ENCODE peak calls at places on chromosomes 13 and 19, in four cellular contexts. Q is transverse colon, H is cardiac muscle cell, X is upper lobe of right lung. F is an unnamed sample. For H3K4me1, the result is how much of the 10 kb centered on the place peaks cover.

GRCh38 chr13:73187106-73187505 is 128.3 kb downstream of the KLF5 start:
- DNase-seq in Q (no peak), H (no peak), X (no peak), F (no peak)

GRCh38 chr19:30029721-30030510 is 87.9 kb downstream of the URI1 start:
- DNase-seq in H (no peak), X (no peak), Q (no peak), F (no peak)

GRCh38 chr13:46211521-46212351 is at the start of gene LRRC63:
- DNase-seq in Q (peak), H (peak), X (peak), F (peak)

GRCh38 chr19:46287585-46287984 is 9.3 kb upstream of the HIF3A start:
- DNase-seq in Q (no peak), H (no peak), X (no peak), F (no peak)

GRCh38 chr13:29676535-29676934 is 81.0 kb upstream of the SLC7A1 start:
- DNase-seq in X (no peak), Q (no peak), H (peak), F (no peak)

GRCh38 chr13:97883356-97883755 is 70.1 kb upstream of the IPO5 start:
- DNase-seq in X (no peak), H (no peak), Q (no peak), F (no peak)

GRCh38 chr19:13099073-13099999 is 3.3 kb downstream of the LYL1 start:
- DNase-seq in X (peak), H (no peak), Q (peak), F (no peak)

GRCh38 chr13:41765813-41766212 is 195.1 kb downstream of the VWA8 start:
- DNase-seq in H (no peak), Q (no peak), X (no peak), F (no peak)

GRCh38 chr19:4803736-4804695 is 12.5 kb downstream of the FEM1A start:
- DNase-seq in Q (peak), H (peak), X (peak), F (no peak)

GRCh38 chr19:12669272-12670158 is 2.9 kb downstream of the WDR83 start:
- DNase-seq in X (peak), Q (peak), H (peak), F (peak)

GRCh38 chr19:2355168-2356035 is 4.7 kb upstream of the TMPRSS9 start:
- DNase-seq in X (no peak), Q (no peak), H (no peak), F (no peak)

GRCh38 chr19:29675120-29675649 is 9.9 kb downstream of the PLEKHF1 start:
- DNase-seq in X (peak), Q (no peak), H (no peak), F (no peak)

GRCh38 chr13:26422036-26422435 is 135.4 kb upstream of the WASF3 start:
- DNase-seq in Q (no peak), H (no peak), X (no peak), F (no peak)

GRCh38 chr19:34480971-34481821 is at the start of gene WTIP:
- DNase-seq in Q (peak), H (peak), X (peak), F (peak)

GRCh38 chr19:45667620-45668341 is at the start of gene GIPR:
- DNase-seq in H (peak), X (peak), Q (peak), F (no peak)

GRCh38 chr19:17703823-17704463 is 15.3 kb upstream of the MAP1S start:
- DNase-seq in H (peak), X (peak), Q (peak), F (peak)

GRCh38 chr19:47613165-47614146 is 4.5 kb downstream of the BICRA start:
- DNase-seq in Q (no peak), H (peak), X (no peak), F (no peak)

GRCh38 chr13:23140492-23140891 is 40.3 kb upstream of the SGCG start:
- DNase-seq in H (no peak), X (no peak), Q (no peak), F (no peak)

GRCh38 chr19:47776568-47776967 is 1.9 kb upstream of the SELENOW start:
- DNase-seq in Q (no peak), X (no peak), H (no peak), F (no peak)

GRCh38 chr13:75222031-75222430 is 259.9 kb downstream of the TBC1D4 start:
- DNase-seq in Q (no peak), X (no peak), H (no peak), F (no peak)

GRCh38 chr13:99572921-99573320 is 71.6 kb downstream of the TM9SF2 start:
- DNase-seq in Q (no peak), H (no peak), X (no peak), F (no peak)

GRCh38 chr13:92966341-92966740 is 260.3 kb upstream of the GPC6 start:
- DNase-seq in Q (no peak), X (no peak), H (no peak), F (no peak)

GRCh38 chr19:29501816-29502580 is 23.8 kb upstream of the VSTM2B start:
- DNase-seq in H (no peak), X (peak), Q (no peak), F (no peak)

GRCh38 chr19:751501-752341 is 809 bp downstream of the MISP start:
- DNase-seq in H (no peak), X (no peak), Q (peak), F (no peak)

GRCh38 chr13:93316848-93317247 is 90.2 kb downstream of the GPC6 start:
- DNase-seq in H (no peak), X (no peak), Q (no peak), F (no peak)

GRCh38 chr19:31350693-31351211 is 1.5 kb upstream of the TSHZ3 start:
- DNase-seq in Q (peak), X (peak), H (peak), F (no peak)

GRCh38 chr19:1311543-1312091 is 25.9 kb downstream of the EFNA2 start:
- DNase-seq in Q (no peak), X (no peak), H (no peak), F (no peak)

GRCh38 chr19:54444737-54445136 is 4.3 kb upstream of the LENG8 start:
- DNase-seq in Q (peak), H (no peak), X (no peak), F (no peak)

GRCh38 chr13:110885966-110886365 is 28.9 kb downstream of the ANKRD10 start:
- DNase-seq in Q (no peak), H (no peak), X (no peak), F (no peak)

GRCh38 chr19:51729781-51730180 is 6.0 kb upstream of the HAS1 start:
- DNase-seq in H (no peak), Q (no peak), X (no peak), F (no peak)

GRCh38 chr19:33176670-33177416 is 17.3 kb upstream of the LRP3 start:
- DNase-seq in X (peak), H (peak), Q (peak), F (peak)

GRCh38 chr19:33177417-33177976 is 16.6 kb upstream of the LRP3 start:
- DNase-seq in H (peak), Q (no peak), X (no peak), F (no peak)

GRCh38 chr19:33174186-33174585 is 19.9 kb upstream of the LRP3 start:
- DNase-seq in Q (no peak), H (no peak), X (no peak), F (no peak)

GRCh38 chr19:33175886-33176669 is 18.1 kb upstream of the LRP3 start:
- DNase-seq in H (peak), Q (no peak), X (no peak), F (no peak)

GRCh38 chr19:33175156-33175782 is 18.9 kb upstream of the LRP3 start:
- DNase-seq in Q (no peak), X (no peak), H (no peak), F (no peak)
- H3K4me3 ChIP-seq in Q (no peak), X (no peak), H (no peak), F (no peak)

DNA sequence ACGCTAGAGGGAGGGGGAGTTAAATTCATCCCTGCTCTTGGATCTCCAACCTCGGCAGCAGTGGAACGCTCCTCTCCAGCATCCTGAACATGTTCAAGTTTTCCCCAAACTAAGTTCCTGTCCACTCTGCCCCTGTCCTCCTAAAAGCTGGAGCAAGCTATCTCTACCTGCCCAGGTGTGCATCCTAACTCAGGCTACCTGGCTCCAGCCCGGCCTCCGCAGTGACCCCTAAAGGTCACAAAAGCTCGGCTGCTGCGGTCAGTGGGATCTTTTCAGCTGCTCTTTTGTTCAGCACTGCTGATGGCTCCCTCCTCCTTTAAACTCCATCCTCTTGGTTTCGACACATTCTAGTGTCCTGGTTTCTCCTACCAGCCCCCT is 1.4 kb downstream of the DCUN1D2 start:
- DNase-seq in X (no peak), H (peak), Q (no peak), F (no peak)
- TF ChIP-seq CTCF in X (no peak), H (peak), Q (no peak), F (no peak)

DNA sequence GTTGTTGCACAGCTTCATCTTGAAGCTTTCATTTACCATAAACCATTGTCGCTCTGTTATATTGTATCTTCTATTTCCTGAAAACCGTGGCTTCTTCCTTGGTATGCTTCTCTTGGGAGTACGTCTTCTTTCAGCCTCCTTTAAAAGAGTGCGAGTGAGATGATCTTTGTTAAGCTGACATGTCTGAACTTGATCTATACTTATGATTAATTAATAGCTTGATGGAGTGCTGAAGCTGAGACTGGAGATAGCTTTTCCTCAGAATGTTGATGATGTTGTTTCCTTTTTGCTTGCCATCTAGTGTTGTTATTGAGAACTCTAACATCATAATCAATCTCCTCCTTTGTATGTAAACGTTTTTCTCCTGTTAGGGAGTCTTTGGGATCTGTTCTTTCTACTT is 529.3 kb upstream of the SPRY2 start:
- DNase-seq in H (no peak), X (no peak), Q (no peak), F (no peak)
- H3K4me1 ChIP-seq in H (under half), X (under half), Q (under half), F (under half)

GRCh38 chr19:15194938-15195337 is 5.9 kb downstream of the NOTCH3 start:
- DNase-seq in X (peak), Q (no peak), H (no peak), F (no peak)
- H3K4me3 ChIP-seq in X (peak), Q (no peak), H (peak), F (peak)

GRCh38 chr19:41616785-41617621 is 9.9 kb downstream of the CEACAM4 start:
- DNase-seq in H (peak), Q (no peak), X (no peak), F (no peak)
- TF ChIP-seq CTCF in H (no peak), Q (no peak), X (no peak), F (no peak)

F was measured in tibial nerve.